ENCODE peak calls at places on chromosome 20, in eight cellular contexts. C, G, B, V, Q, J, H and O are unnamed samples.

GRCh38 chr20:32077192-32077591 is 25.1 kb downstream of the HCK start:
- DNase-seq in C (no peak), G (no peak), B (no peak), V (no peak), Q (no peak), J (no peak), H (no peak), O (no peak)

GRCh38 chr20:51446656-51447055 is 95.9 kb downstream of the NFATC2 start:
- DNase-seq in C (no peak), G (no peak), B (peak), V (no peak), Q (peak), J (no peak), H (no peak), O (no peak)

GRCh38 chr20:13105864-13106457 is 97.2 kb downstream of the SPTLC3 start:
- DNase-seq in C (no peak), G (no peak), B (peak), V (no peak), Q (peak), J (no peak), H (no peak), O (no peak)

GRCh38 chr20:44234566-44235317 is 12.4 kb upstream of the GDAP1L1 start:
- DNase-seq in C (no peak), G (no peak), B (no peak), V (no peak), Q (no peak), J (no peak), H (no peak), O (no peak)

GRCh38 chr20:24958506-24959385 is 9.7 kb downstream of the CST7 start:
- DNase-seq in C (no peak), G (no peak), B (no peak), V (no peak), Q (no peak), J (peak), H (no peak), O (no peak)

GRCh38 chr20:57620999-57621398 is 773 bp upstream of the ZBP1 start:
- DNase-seq in C (no peak), G (no peak), B (no peak), V (no peak), Q (no peak), J (no peak), H (no peak), O (no peak)

GRCh38 chr20:35820715-35821114 is 48.9 kb downstream of the PHF20 start:
- DNase-seq in C (no peak), G (no peak), B (no peak), V (no peak), Q (peak), J (no peak), H (peak), O (no peak)

GRCh38 chr20:2051920-2052319 is 49.7 kb upstream of the STK35 start:
- DNase-seq in C (no peak), G (no peak), B (no peak), V (no peak), Q (no peak), J (no peak), H (no peak), O (no peak)

GRCh38 chr20:20462185-20462584 is 94.3 kb downstream of the INSM1 start:
- DNase-seq in C (no peak), G (no peak), B (no peak), V (no peak), Q (no peak), J (no peak), H (no peak), O (no peak)

GRCh38 chr20:44056010-44056698 is 130.8 kb downstream of the JPH2 start:
- DNase-seq in C (no peak), G (peak), B (peak), V (peak), Q (no peak), J (peak), H (peak), O (no peak)

GRCh38 chr20:44428174-44429016 is 47.3 kb upstream of the TTPAL start:
- DNase-seq in C (no peak), G (no peak), B (no peak), V (no peak), Q (no peak), J (no peak), H (no peak), O (no peak)

GRCh38 chr20:41321003-41321402 is 3.5 kb upstream of the ZHX3 start:
- DNase-seq in C (no peak), G (no peak), B (no peak), V (no peak), Q (no peak), J (no peak), H (no peak), O (no peak)

GRCh38 chr20:11182715-11183114 is 508.9 kb upstream of the JAG1 start:
- DNase-seq in C (no peak), G (no peak), B (no peak), V (no peak), Q (peak), J (no peak), H (no peak), O (no peak)

GRCh38 chr20:34709836-34710567 is 5.9 kb downstream of the TP53INP2 start:
- DNase-seq in C (no peak), G (peak), B (peak), V (peak), Q (peak), J (peak), H (peak), O (peak)

DNA sequence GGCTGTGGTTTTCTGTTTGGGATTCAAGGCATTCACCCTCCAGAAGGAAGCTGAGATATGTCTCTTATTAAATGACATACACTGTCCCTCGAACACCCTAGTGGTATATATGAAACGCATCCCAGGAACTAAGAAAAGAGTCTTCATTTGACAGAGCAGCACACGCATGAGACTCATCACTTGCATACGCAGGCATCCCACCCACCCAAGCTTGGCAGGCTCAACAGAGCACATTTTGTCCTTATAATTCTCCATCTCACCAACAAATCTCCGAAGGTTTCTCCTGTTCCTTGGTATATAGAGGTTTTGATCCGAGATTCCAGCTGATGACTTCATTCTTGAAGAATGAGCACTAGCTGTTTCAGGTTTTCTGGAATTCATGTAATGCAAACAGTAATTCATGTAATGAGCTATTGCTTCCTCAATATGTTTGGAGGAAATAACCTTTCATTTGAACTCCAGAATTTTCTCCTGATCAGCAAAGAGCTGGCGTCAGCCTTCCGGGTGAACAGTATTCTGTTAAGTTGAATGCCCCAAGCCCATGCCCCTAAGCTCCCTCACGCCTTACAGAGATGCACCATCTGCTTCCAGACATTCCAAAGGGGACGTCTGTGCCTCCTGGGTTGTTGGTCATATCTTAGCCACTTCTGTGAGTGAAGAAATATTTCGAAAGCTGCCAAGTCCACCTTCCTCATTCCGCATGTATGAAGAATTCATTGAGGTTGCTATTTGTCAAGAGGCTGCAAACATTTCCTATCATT is 66.0 kb upstream of the CDH4 start:
- DNase-seq in C (no peak), G (no peak), B (peak), V (no peak), Q (peak), J (no peak), H (no peak), O (no peak)
- TF ChIP-seq CTCF in C (no peak), G (no peak), B (no peak), V (no peak), Q (peak), J (no peak), H (no peak), O (no peak)

GRCh38 chr20:33093582-33093981 is 14.1 kb downstream of the BPIFB4 start:
- DNase-seq in C (no peak), G (no peak), B (no peak), V (no peak), Q (no peak), J (no peak), H (no peak), O (no peak)

GRCh38 chr20:33091693-33092092 is 12.2 kb downstream of the BPIFB4 start:
- DNase-seq in C (no peak), G (no peak), B (no peak), V (no peak), Q (no peak), J (no peak), H (no peak), O (no peak)

GRCh38 chr20:33091147-33091546 is 11.7 kb downstream of the BPIFB4 start:
- DNase-seq in C (no peak), G (no peak), B (no peak), V (no peak), Q (no peak), J (no peak), H (no peak), O (no peak)

GRCh38 chr20:33093074-33093473 is 13.6 kb downstream of the BPIFB4 start:
- DNase-seq in C (no peak), G (no peak), B (no peak), V (no peak), Q (no peak), J (no peak), H (no peak), O (no peak)

GRCh38 chr20:33092361-33092760 is 12.9 kb downstream of the BPIFB4 start:
- DNase-seq in C (no peak), G (no peak), B (no peak), V (no peak), Q (no peak), J (no peak), H (no peak), O (no peak)
- TF ChIP-seq CTCF in C (no peak), G (no peak), B (no peak), V (no peak), Q (no peak), J (no peak), H (no peak), O (no peak)

GRCh38 chr20:62209850-62210495 is 10.1 kb downstream of the HRH3 start:
- DNase-seq in C (no peak), G (no peak), B (no peak), V (no peak), Q (no peak), J (no peak), H (no peak), O (no peak)
- TF ChIP-seq CTCF in C (no peak), G (no peak), B (no peak), V (no peak), Q (no peak), J (no peak), H (no peak), O (no peak)

GRCh38 chr20:5887386-5887785 is 62.9 kb downstream of the TRMT6 start:
- DNase-seq in C (no peak), G (no peak), B (no peak), V (no peak), Q (no peak), J (no peak), H (no peak), O (no peak)

GRCh38 chr20:5888051-5888450 is 62.3 kb downstream of the TRMT6 start:
- DNase-seq in C (no peak), G (no peak), B (no peak), V (no peak), Q (peak), J (no peak), H (no peak), O (no peak)

GRCh38 chr20:5886788-5887187 is 63.5 kb downstream of the TRMT6 start:
- DNase-seq in C (no peak), G (no peak), B (no peak), V (no peak), Q (no peak), J (no peak), H (no peak), O (no peak)

GRCh38 chr20:5884465-5885335 is 65.6 kb downstream of the TRMT6 start:
- DNase-seq in C (no peak), G (no peak), B (no peak), V (no peak), Q (no peak), J (no peak), H (no peak), O (no peak)

GRCh38 chr20:5885866-5886265 is 64.5 kb downstream of the TRMT6 start:
- DNase-seq in C (no peak), G (no peak), B (no peak), V (no peak), Q (no peak), J (no peak), H (no peak), O (no peak)
- TF ChIP-seq CTCF in C (no peak), G (no peak), B (no peak), V (no peak), Q (no peak), J (no peak), H (no peak), O (no peak)

GRCh38 chr20:8082025-8082424 is 50.0 kb upstream of the PLCB1 start:
- DNase-seq in C (no peak), G (no peak), B (peak), V (no peak), Q (peak), J (peak), H (no peak), O (no peak)
- TF ChIP-seq CTCF in C (no peak), G (peak), B (no peak), V (peak), Q (peak), J (peak), H (peak), O (peak)